ENCODE peak calls at places on chromosomes 16 and 17, in eight cellular contexts. U is neuronal stem cell, G is fibroblast of lung, D is GM23248, O is endothelial cell of umbilical vein, X is OCI-LY7, Y is PC-9, P is PC-3. I is an unnamed sample.

GRCh38 chr16:64278196-64278595 is 843.7 kb downstream of the CDH11 start:
- DNase-seq in U (no peak), G (peak; percentile 25), D (peak; percentile 68), O (no peak), X (no peak), Y (no peak), P (peak; percentile 30), I (no peak)

GRCh38 chr17:74635418-74635817 is 11.9 kb upstream of the CD300E start:
- DNase-seq in U (peak; percentile 26), G (no peak), D (no peak), O (no peak), X (no peak), Y (no peak), P (no peak), I (no peak)

GRCh38 chr16:11101695-11102522 is 154.1 kb downstream of the SOCS1 start:
- DNase-seq in U (no peak), G (peak; percentile 80), D (no peak), O (peak; percentile 91), X (no peak), Y (no peak), P (no peak), I (peak; percentile 52)

GRCh38 chr16:85536411-85537330 is 76.5 kb upstream of the GSE1 start:
- DNase-seq in U (no peak), G (no peak), D (no peak), O (no peak), X (no peak), Y (no peak), P (no peak), I (no peak)

GRCh38 chr17:76574166-76574565 is 11.5 kb downstream of the ST6GALNAC2 start:
- DNase-seq in U (no peak), G (no peak), D (no peak), O (no peak), X (no peak), Y (no peak), P (no peak), I (no peak)

GRCh38 chr16:79994413-79994812 is 393.9 kb upstream of the MAF start:
- DNase-seq in U (no peak), G (no peak), D (no peak), O (no peak), X (no peak), Y (no peak), P (no peak), I (no peak)

GRCh38 chr17:4796550-4796915 is 569 bp downstream of the PSMB6 start:
- DNase-seq in U (no peak), G (peak; percentile 47), D (peak; percentile 83), O (peak; percentile 56), X (no peak), Y (peak; percentile 41), P (peak; percentile 36), I (peak; percentile 63)

GRCh38 chr17:80854220-80854619 is 137.4 kb upstream of the CHMP6 start:
- DNase-seq in U (no peak), G (no peak), D (no peak), O (no peak), X (no peak), Y (no peak), P (no peak), I (no peak)

GRCh38 chr16:49698416-49698815 is 157.5 kb downstream of the ZNF423 start:
- DNase-seq in U (no peak), G (peak; percentile 27), D (no peak), O (peak; percentile 54), X (no peak), Y (no peak), P (no peak), I (no peak)

GRCh38 chr17:3722716-3723115 is 987 bp upstream of the HASPIN start:
- DNase-seq in U (no peak), G (no peak), D (peak; percentile 41), O (no peak), X (no peak), Y (no peak), P (no peak), I (no peak)

GRCh38 chr16:25493136-25493811 is 198.5 kb upstream of the HS3ST4 start:
- DNase-seq in U (no peak), G (peak; percentile 25), D (no peak), O (no peak), X (no peak), Y (no peak), P (no peak), I (no peak)

GRCh38 chr16:53789159-53789558 is 85.2 kb downstream of the FTO start:
- DNase-seq in U (no peak), G (peak; percentile 95), D (peak; percentile 93), O (no peak), X (no peak), Y (no peak), P (no peak), I (no peak)

GRCh38 chr17:8375738-8376259 is 705 bp downstream of the KRABD2 start:
- DNase-seq in U (no peak), G (peak; percentile 39), D (peak; percentile 59), O (no peak), X (no peak), Y (no peak), P (no peak), I (peak; percentile 54)

DNA sequence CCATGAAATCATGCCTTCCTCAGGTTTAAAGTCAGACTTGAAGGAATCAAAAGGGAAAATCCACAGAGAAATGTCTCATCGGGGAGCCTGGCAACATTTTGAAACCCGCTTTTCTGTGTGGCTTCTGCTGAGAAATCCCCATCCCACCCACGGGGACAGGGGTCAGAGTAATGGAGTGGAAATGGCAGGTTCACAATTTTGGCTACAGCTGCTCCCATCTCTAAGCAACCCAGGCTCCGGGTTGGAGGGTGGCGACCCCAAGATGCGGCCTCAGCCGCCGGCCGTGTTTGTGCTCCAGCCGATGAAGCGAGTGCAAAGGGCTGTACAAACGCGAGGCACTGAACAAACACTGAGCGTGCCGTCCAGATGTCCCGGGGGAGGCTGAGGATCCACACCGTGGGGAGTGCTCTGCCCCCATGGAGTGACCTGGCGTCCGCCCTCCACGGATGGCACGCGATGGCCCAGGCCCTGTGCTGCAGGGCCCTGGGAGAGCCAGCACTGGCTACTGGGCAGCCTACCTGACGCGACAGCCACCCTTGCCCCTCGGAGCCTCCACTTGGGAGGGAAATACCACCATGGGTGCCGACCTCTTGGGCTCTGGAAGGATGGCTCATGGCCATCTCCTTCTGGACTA is 22.2 kb downstream of the SLC43A2 start:
- DNase-seq in U (no peak), G (no peak), D (no peak), O (no peak), X (no peak), Y (no peak), P (no peak), I (peak; percentile 10)
- H2AFZ ChIP-seq in U (no peak overlapping the region), G (no peak overlapping the region), D (no peak overlapping the region), O (no peak overlapping the region), X (no peak overlapping the region), Y (no peak overlapping the region), P (no peak overlapping the region), I (no peak overlapping the region)

GRCh38 chr17:78170692-78171590 is 2.6 kb downstream of the SYNGR2 start:
- DNase-seq in U (no peak), G (no peak), D (no peak), O (no peak), X (no peak), Y (no peak), P (no peak), I (no peak)

GRCh38 chr17:78172284-78173024 is 4.1 kb downstream of the SYNGR2 start:
- DNase-seq in U (no peak), G (no peak), D (no peak), O (peak; percentile 21), X (peak; percentile 48), Y (peak; percentile 53), P (no peak), I (no peak)

GRCh38 chr17:78173025-78173715 is 4.8 kb downstream of the SYNGR2 start:
- DNase-seq in U (no peak), G (no peak), D (no peak), O (no peak), X (no peak), Y (no peak), P (no peak), I (no peak)

GRCh38 chr17:78166416-78166815 is 2.0 kb upstream of the SYNGR2 start:
- DNase-seq in U (no peak), G (no peak), D (no peak), O (no peak), X (no peak), Y (no peak), P (no peak), I (no peak)

DNA sequence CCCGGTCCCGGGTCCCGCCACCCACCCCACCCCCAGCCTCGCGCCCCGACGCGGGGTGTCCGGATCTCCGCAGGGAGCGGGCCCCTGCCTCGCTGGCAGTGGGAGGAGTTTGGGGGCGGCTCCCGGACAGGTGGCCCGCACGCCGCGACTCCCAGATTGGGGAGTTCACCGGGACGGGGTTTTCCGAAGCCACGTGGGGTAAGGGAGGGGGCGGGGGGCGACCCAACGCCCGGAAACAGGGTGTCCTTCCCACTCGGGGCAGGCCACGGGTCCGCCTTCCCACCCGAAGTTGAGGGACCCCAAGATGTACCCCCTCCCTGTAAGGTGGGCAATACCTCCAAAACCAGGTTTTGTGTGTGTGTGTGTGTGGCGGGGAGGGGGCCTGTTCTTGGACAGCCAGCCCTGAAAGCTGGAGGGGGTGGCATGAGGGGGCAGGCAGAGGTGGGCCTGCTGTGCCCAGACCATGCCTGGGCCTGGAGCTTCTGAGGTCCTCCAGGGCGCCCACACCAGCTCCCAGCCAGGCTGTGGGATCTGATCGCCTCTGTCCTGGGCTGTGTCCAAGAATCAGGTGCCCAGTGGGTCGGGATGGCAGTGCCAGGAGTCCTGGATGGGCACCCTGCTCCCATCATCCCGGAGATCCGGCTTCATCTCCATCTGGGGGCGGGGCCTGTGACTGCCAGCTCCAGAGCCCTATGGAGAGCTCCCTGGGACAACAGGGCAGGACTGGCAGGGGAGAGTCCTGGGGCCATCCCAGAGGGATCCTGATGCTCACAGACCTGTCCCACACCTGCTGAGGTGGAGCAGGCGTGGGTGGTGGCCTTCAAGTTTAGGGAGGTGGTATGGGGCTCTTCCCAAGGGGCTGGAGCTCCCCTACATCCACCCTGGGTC is 769 bp downstream of the SYNGR2 start:
- DNase-seq in U (no peak), G (peak; percentile 43), D (peak; percentile 66), O (peak; percentile 46), X (peak; percentile 51), Y (peak; percentile 74), P (peak; percentile 84), I (peak; percentile 79)
- H3K4me1 ChIP-seq in U (peaks cover 10% of the 10 kb centered on the region), G (peaks cover 8% of the 10 kb centered on the region), D (no peaks in the 10 kb centered on the region), O (peaks cover 2% of the 10 kb centered on the region), X (peaks cover 61% of the 10 kb centered on the region), Y (peaks cover 10% of the 10 kb centered on the region), P (peaks cover 20% of the 10 kb centered on the region), I (peaks cover 20% of the 10 kb centered on the region)

DNA sequence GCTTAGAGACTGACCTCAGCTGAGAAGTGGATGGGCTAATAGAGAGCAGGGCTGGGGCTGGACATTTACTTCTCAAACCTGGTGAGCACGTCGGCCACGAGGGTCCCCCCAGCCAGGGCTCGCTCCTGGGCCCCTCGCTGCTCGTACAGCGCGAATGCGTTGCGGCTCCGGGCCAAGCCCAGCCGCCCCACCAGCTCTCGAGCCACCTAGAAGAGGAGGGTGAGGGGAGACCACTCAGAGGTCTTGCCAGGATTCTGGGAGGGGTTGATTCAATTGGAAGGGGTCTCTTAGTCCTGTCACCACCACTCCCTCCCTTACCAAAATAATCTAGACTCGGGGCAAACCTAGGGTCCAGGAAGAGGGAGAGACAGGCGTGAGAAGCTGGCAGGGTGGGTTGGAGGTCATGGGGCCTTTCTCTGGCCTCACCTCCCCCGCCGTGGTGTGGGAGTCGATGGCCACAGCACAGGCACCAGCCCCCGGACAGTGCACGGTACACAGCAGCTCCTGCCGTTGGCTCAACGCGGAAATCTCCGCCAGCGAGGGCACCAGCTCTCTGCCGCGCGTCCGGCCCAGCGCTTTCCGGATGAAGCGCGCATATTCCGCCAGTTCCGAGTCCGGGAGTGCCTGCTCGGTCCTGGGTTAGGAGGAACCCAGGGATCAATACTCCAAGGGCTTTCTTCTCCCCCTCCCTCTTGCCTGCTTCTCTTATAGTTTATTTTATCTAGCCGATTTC is 5.7 kb downstream of the PLEKHH3 start:
- DNase-seq in U (no peak), G (no peak), D (no peak), O (no peak), X (no peak), Y (no peak), P (no peak), I (no peak)
- H3K27ac ChIP-seq in U (no peak overlapping the region), G (no peak overlapping the region), D (no peak overlapping the region), O (no peak overlapping the region), X (no peak overlapping the region), Y (no peak overlapping the region), P (no peak overlapping the region), I (no peak overlapping the region)

GRCh38 chr17:66970797-66971196 is 6.3 kb downstream of the CACNG4 start:
- DNase-seq in U (no peak), G (no peak), D (no peak), O (no peak), X (no peak), Y (no peak), P (no peak), I (no peak)
- H2AFZ ChIP-seq in U (no peak overlapping the region), G (no peak overlapping the region), D (no peak overlapping the region), O (no peak overlapping the region), X (no peak overlapping the region), Y (no peak overlapping the region), P (no peak overlapping the region), I (no peak overlapping the region)